ENCODE peak calls at places on chromosomes 2 and 18, in ten cellular contexts. N is hepatocyte; F is cardiac muscle cell; Z is amniotic epithelial cell; Y is GM04504; D is AG08396; I is AG10803; G is lower lobe of right lung; M is T follicular helper cell; R is stimulated activated CD8-positive, alpha-beta memory T cell treated with anti-CD3 and anti-CD28 coated beads, Interleukin-15, amount 100 ng/mL, for 24 hours. S is an unnamed sample.

GRCh38 chr18:212780-213179 is 54.4 kb downstream of the USP14 start:
- DNase-seq in G (no peak), Y (no peak), R (no peak), Z (no peak), F (peak; percentile 9), D (no peak), N (no peak), I (no peak), M (no peak), S (peak; percentile 7)

GRCh38 chr2:39549718-39550464 is 112.8 kb upstream of the MAP4K3 start:
- DNase-seq in F (no peak), Y (no peak), N (no peak), R (no peak), M (no peak), D (no peak), G (no peak), Z (no peak), I (no peak), S (no peak)

GRCh38 chr18:62450546-62451395 is 72.1 kb upstream of the ZCCHC2 start:
- DNase-seq in D (peak; percentile 53), G (peak; percentile 77), R (no peak), F (peak; percentile 79), M (no peak), Z (peak; percentile 71), N (peak; percentile 50), I (peak; percentile 67), Y (peak; percentile 24), S (peak; percentile 71)

GRCh38 chr2:38266382-38267051 is 110.6 kb downstream of the ATL2 start:
- DNase-seq in Y (no peak), R (no peak), D (no peak), N (no peak), Z (no peak), F (no peak), I (no peak), G (no peak), M (no peak), S (no peak)

GRCh38 chr2:41791523-41791922 is 256.3 kb upstream of the PKDCC start:
- DNase-seq in Z (peak; percentile 53), Y (peak; percentile 2), M (no peak), I (peak; percentile 29), R (no peak), N (peak; percentile 67), D (peak; percentile 16), F (peak; percentile 58), G (no peak), S (peak; percentile 45)

GRCh38 chr18:3649559-3650426 is 199.8 kb downstream of the TGIF1 start:
- DNase-seq in F (peak; percentile 83), R (no peak), M (no peak), G (no peak), D (no peak), Y (no peak), N (no peak), Z (peak; percentile 85), I (peak; percentile 76), S (peak; percentile 67)

GRCh38 chr2:142100139-142100873 is 30.5 kb downstream of the LRP1B start:
- DNase-seq in Z (no peak), Y (no peak), G (no peak), N (no peak), F (no peak), M (no peak), D (no peak), I (no peak), R (no peak), S (no peak)

GRCh38 chr18:51098513-51098912 is 68.5 kb downstream of the SMAD4 start:
- DNase-seq in F (no peak), R (no peak), M (no peak), Z (no peak), N (no peak), D (no peak), G (no peak), Y (no peak), I (no peak), S (no peak)

S was measured in iris pigment epithelial cell.